ENCODE peak calls at places on chromosomes 5 and 9, in nine cellular contexts. One of them, this sample, is unnamed.

GRCh38 chr9:125949247-125949646 is 202.1 kb downstream of the PBX3 start:
- DNase-seq in stimulated activated CD4-positive, alpha-beta T cell treated with anti-CD3 and anti-CD28 coated beads, Interleukin-4, amount 100 ng/mL, for 24 hours: no peak
- DNase-seq in iris pigment epithelial cell: no peak
- DNase-seq in amniotic stem cell: no peak
- DNase-seq in HFF-Myc: no peak
- DNase-seq in left ventricle myocardium inferior: no peak
- DNase-seq in endothelial cell: no peak
- DNase-seq in cerebellar cortex: no peak
- DNase-seq in HEK293T: no peak
- DNase-seq in this sample: no peak

GRCh38 chr5:109016300-109016699 is 268.6 kb downstream of the FER start:
- DNase-seq in stimulated activated CD4-positive, alpha-beta T cell treated with anti-CD3 and anti-CD28 coated beads, Interleukin-4, amount 100 ng/mL, for 24 hours: no peak
- DNase-seq in iris pigment epithelial cell: peak
- DNase-seq in amniotic stem cell: no peak
- DNase-seq in HFF-Myc: no peak
- DNase-seq in left ventricle myocardium inferior: no peak
- DNase-seq in endothelial cell: no peak
- DNase-seq in cerebellar cortex: no peak
- DNase-seq in HEK293T: no peak
- DNase-seq in this sample: peak

GRCh38 chr5:78521455-78521854 is 127.1 kb downstream of the LHFPL2 start:
- DNase-seq in stimulated activated CD4-positive, alpha-beta T cell treated with anti-CD3 and anti-CD28 coated beads, Interleukin-4, amount 100 ng/mL, for 24 hours: no peak
- DNase-seq in iris pigment epithelial cell: no peak
- DNase-seq in amniotic stem cell: no peak
- DNase-seq in HFF-Myc: no peak
- DNase-seq in left ventricle myocardium inferior: no peak
- DNase-seq in endothelial cell: no peak
- DNase-seq in cerebellar cortex: no peak
- DNase-seq in HEK293T: no peak
- DNase-seq in this sample: no peak

GRCh38 chr5:73544429-73545402 is 20.7 kb downstream of the ANKRA2 start:
- DNase-seq in stimulated activated CD4-positive, alpha-beta T cell treated with anti-CD3 and anti-CD28 coated beads, Interleukin-4, amount 100 ng/mL, for 24 hours: no peak
- DNase-seq in iris pigment epithelial cell: no peak
- DNase-seq in amniotic stem cell: no peak
- DNase-seq in HFF-Myc: no peak
- DNase-seq in left ventricle myocardium inferior: peak
- DNase-seq in endothelial cell: no peak
- DNase-seq in cerebellar cortex: no peak
- DNase-seq in HEK293T: no peak
- DNase-seq in this sample: no peak

GRCh38 chr5:108481355-108481931 is 99.5 kb upstream of the FBXL17 start:
- DNase-seq in stimulated activated CD4-positive, alpha-beta T cell treated with anti-CD3 and anti-CD28 coated beads, Interleukin-4, amount 100 ng/mL, for 24 hours: no peak
- DNase-seq in iris pigment epithelial cell: peak
- DNase-seq in amniotic stem cell: peak
- DNase-seq in HFF-Myc: no peak
- DNase-seq in left ventricle myocardium inferior: no peak
- DNase-seq in endothelial cell: no peak
- DNase-seq in cerebellar cortex: peak
- DNase-seq in HEK293T: peak
- DNase-seq in this sample: no peak

GRCh38 chr9:120212853-120213200 is 367.1 kb downstream of the CDK5RAP2 start:
- DNase-seq in stimulated activated CD4-positive, alpha-beta T cell treated with anti-CD3 and anti-CD28 coated beads, Interleukin-4, amount 100 ng/mL, for 24 hours: no peak
- DNase-seq in iris pigment epithelial cell: no peak
- DNase-seq in amniotic stem cell: no peak
- DNase-seq in HFF-Myc: no peak
- DNase-seq in left ventricle myocardium inferior: no peak
- DNase-seq in endothelial cell: no peak
- DNase-seq in cerebellar cortex: no peak
- DNase-seq in HEK293T: no peak
- DNase-seq in this sample: no peak

GRCh38 chr5:154543380-154543779 is 65.4 kb upstream of the HAND1 start:
- DNase-seq in stimulated activated CD4-positive, alpha-beta T cell treated with anti-CD3 and anti-CD28 coated beads, Interleukin-4, amount 100 ng/mL, for 24 hours: no peak
- DNase-seq in iris pigment epithelial cell: peak
- DNase-seq in amniotic stem cell: no peak
- DNase-seq in HFF-Myc: no peak
- DNase-seq in left ventricle myocardium inferior: no peak
- DNase-seq in endothelial cell: no peak
- DNase-seq in cerebellar cortex: no peak
- DNase-seq in HEK293T: no peak
- DNase-seq in this sample: peak

GRCh38 chr5:5144441-5144840 is 4.3 kb downstream of the ADAMTS16 start:
- DNase-seq in stimulated activated CD4-positive, alpha-beta T cell treated with anti-CD3 and anti-CD28 coated beads, Interleukin-4, amount 100 ng/mL, for 24 hours: no peak
- DNase-seq in iris pigment epithelial cell: no peak
- DNase-seq in amniotic stem cell: no peak
- DNase-seq in HFF-Myc: no peak
- DNase-seq in left ventricle myocardium inferior: no peak
- DNase-seq in endothelial cell: no peak
- DNase-seq in cerebellar cortex: no peak
- DNase-seq in HEK293T: no peak
- DNase-seq in this sample: no peak

GRCh38 chr5:61245936-61246335 is 83.7 kb upstream of the SMIM15 start:
- DNase-seq in stimulated activated CD4-positive, alpha-beta T cell treated with anti-CD3 and anti-CD28 coated beads, Interleukin-4, amount 100 ng/mL, for 24 hours: no peak
- DNase-seq in iris pigment epithelial cell: peak
- DNase-seq in amniotic stem cell: no peak
- DNase-seq in HFF-Myc: no peak
- DNase-seq in left ventricle myocardium inferior: no peak
- DNase-seq in endothelial cell: no peak
- DNase-seq in cerebellar cortex: peak
- DNase-seq in HEK293T: no peak
- DNase-seq in this sample: no peak

GRCh38 chr9:84996049-84996448 is 326.5 kb downstream of the NTRK2 start:
- DNase-seq in stimulated activated CD4-positive, alpha-beta T cell treated with anti-CD3 and anti-CD28 coated beads, Interleukin-4, amount 100 ng/mL, for 24 hours: no peak
- DNase-seq in iris pigment epithelial cell: peak
- DNase-seq in amniotic stem cell: no peak
- DNase-seq in HFF-Myc: peak
- DNase-seq in left ventricle myocardium inferior: no peak
- DNase-seq in endothelial cell: no peak
- DNase-seq in cerebellar cortex: no peak
- DNase-seq in HEK293T: no peak
- DNase-seq in this sample: peak

GRCh38 chr5:64437496-64437895 is 68.3 kb upstream of the RGS7BP start:
- DNase-seq in stimulated activated CD4-positive, alpha-beta T cell treated with anti-CD3 and anti-CD28 coated beads, Interleukin-4, amount 100 ng/mL, for 24 hours: no peak
- DNase-seq in iris pigment epithelial cell: peak
- DNase-seq in amniotic stem cell: no peak
- DNase-seq in HFF-Myc: no peak
- DNase-seq in left ventricle myocardium inferior: no peak
- DNase-seq in endothelial cell: no peak
- DNase-seq in cerebellar cortex: no peak
- DNase-seq in HEK293T: no peak
- DNase-seq in this sample: peak

GRCh38 chr9:71001780-71002386 is 119.5 kb downstream of the TRPM3 start:
- DNase-seq in stimulated activated CD4-positive, alpha-beta T cell treated with anti-CD3 and anti-CD28 coated beads, Interleukin-4, amount 100 ng/mL, for 24 hours: no peak
- DNase-seq in iris pigment epithelial cell: peak
- DNase-seq in amniotic stem cell: peak
- DNase-seq in HFF-Myc: no peak
- DNase-seq in left ventricle myocardium inferior: no peak
- DNase-seq in endothelial cell: peak
- DNase-seq in cerebellar cortex: peak
- DNase-seq in HEK293T: peak
- DNase-seq in this sample: no peak

GRCh38 chr5:172800088-172800551 is 29.1 kb upstream of the DUSP1 start:
- DNase-seq in stimulated activated CD4-positive, alpha-beta T cell treated with anti-CD3 and anti-CD28 coated beads, Interleukin-4, amount 100 ng/mL, for 24 hours: no peak
- DNase-seq in iris pigment epithelial cell: peak
- DNase-seq in amniotic stem cell: peak
- DNase-seq in HFF-Myc: no peak
- DNase-seq in left ventricle myocardium inferior: peak
- DNase-seq in endothelial cell: no peak
- DNase-seq in cerebellar cortex: no peak
- DNase-seq in HEK293T: no peak
- DNase-seq in this sample: peak

GRCh38 chr5:67748165-67748690 is 467.3 kb upstream of the PIK3R1 start:
- DNase-seq in stimulated activated CD4-positive, alpha-beta T cell treated with anti-CD3 and anti-CD28 coated beads, Interleukin-4, amount 100 ng/mL, for 24 hours: no peak
- DNase-seq in iris pigment epithelial cell: no peak
- DNase-seq in amniotic stem cell: no peak
- DNase-seq in HFF-Myc: no peak
- DNase-seq in left ventricle myocardium inferior: no peak
- DNase-seq in endothelial cell: no peak
- DNase-seq in cerebellar cortex: no peak
- DNase-seq in HEK293T: no peak
- DNase-seq in this sample: no peak

GRCh38 chr9:115146581-115147021 is 28.6 kb upstream of the TNC start:
- DNase-seq in stimulated activated CD4-positive, alpha-beta T cell treated with anti-CD3 and anti-CD28 coated beads, Interleukin-4, amount 100 ng/mL, for 24 hours: no peak
- DNase-seq in iris pigment epithelial cell: peak
- DNase-seq in amniotic stem cell: peak
- DNase-seq in HFF-Myc: no peak
- DNase-seq in left ventricle myocardium inferior: no peak
- DNase-seq in endothelial cell: no peak
- DNase-seq in cerebellar cortex: no peak
- DNase-seq in HEK293T: no peak
- DNase-seq in this sample: peak

GRCh38 chr5:20353481-20353880 is 365.5 kb upstream of the CDH18 start:
- DNase-seq in stimulated activated CD4-positive, alpha-beta T cell treated with anti-CD3 and anti-CD28 coated beads, Interleukin-4, amount 100 ng/mL, for 24 hours: no peak
- DNase-seq in iris pigment epithelial cell: no peak
- DNase-seq in amniotic stem cell: no peak
- DNase-seq in HFF-Myc: no peak
- DNase-seq in left ventricle myocardium inferior: no peak
- DNase-seq in endothelial cell: no peak
- DNase-seq in cerebellar cortex: no peak
- DNase-seq in HEK293T: no peak
- DNase-seq in this sample: no peak

GRCh38 chr9:130442746-130443455 is 1.9 kb upstream of the ASS1 start:
- DNase-seq in stimulated activated CD4-positive, alpha-beta T cell treated with anti-CD3 and anti-CD28 coated beads, Interleukin-4, amount 100 ng/mL, for 24 hours: no peak
- DNase-seq in iris pigment epithelial cell: no peak
- DNase-seq in amniotic stem cell: no peak
- DNase-seq in HFF-Myc: no peak
- DNase-seq in left ventricle myocardium inferior: no peak
- DNase-seq in endothelial cell: no peak
- DNase-seq in cerebellar cortex: no peak
- DNase-seq in HEK293T: no peak
- DNase-seq in this sample: no peak

GRCh38 chr5:72584466-72584865 is 77.3 kb upstream of the ZNF366 start:
- DNase-seq in stimulated activated CD4-positive, alpha-beta T cell treated with anti-CD3 and anti-CD28 coated beads, Interleukin-4, amount 100 ng/mL, for 24 hours: no peak
- DNase-seq in iris pigment epithelial cell: peak
- DNase-seq in amniotic stem cell: no peak
- DNase-seq in HFF-Myc: no peak
- DNase-seq in left ventricle myocardium inferior: no peak
- DNase-seq in endothelial cell: no peak
- DNase-seq in cerebellar cortex: no peak
- DNase-seq in HEK293T: no peak
- DNase-seq in this sample: peak

GRCh38 chr5:89067362-89067761 is 184.4 kb upstream of the MEF2C start:
- DNase-seq in stimulated activated CD4-positive, alpha-beta T cell treated with anti-CD3 and anti-CD28 coated beads, Interleukin-4, amount 100 ng/mL, for 24 hours: no peak
- DNase-seq in iris pigment epithelial cell: no peak
- DNase-seq in amniotic stem cell: no peak
- DNase-seq in HFF-Myc: no peak
- DNase-seq in left ventricle myocardium inferior: no peak
- DNase-seq in endothelial cell: no peak
- DNase-seq in cerebellar cortex: no peak
- DNase-seq in HEK293T: no peak
- DNase-seq in this sample: no peak

GRCh38 chr9:95511232-95511951 is 5.4 kb downstream of the PTCH1 start:
- DNase-seq in stimulated activated CD4-positive, alpha-beta T cell treated with anti-CD3 and anti-CD28 coated beads, Interleukin-4, amount 100 ng/mL, for 24 hours: peak
- DNase-seq in iris pigment epithelial cell: peak
- DNase-seq in amniotic stem cell: peak
- DNase-seq in HFF-Myc: no peak
- DNase-seq in left ventricle myocardium inferior: no peak
- DNase-seq in endothelial cell: no peak
- DNase-seq in cerebellar cortex: peak
- DNase-seq in HEK293T: peak
- DNase-seq in this sample: no peak

GRCh38 chr5:107217721-107218130 is 453.0 kb downstream of the EFNA5 start:
- DNase-seq in stimulated activated CD4-positive, alpha-beta T cell treated with anti-CD3 and anti-CD28 coated beads, Interleukin-4, amount 100 ng/mL, for 24 hours: no peak
- DNase-seq in iris pigment epithelial cell: no peak
- DNase-seq in amniotic stem cell: no peak
- DNase-seq in HFF-Myc: no peak
- DNase-seq in left ventricle myocardium inferior: peak
- DNase-seq in endothelial cell: no peak
- DNase-seq in cerebellar cortex: peak
- DNase-seq in HEK293T: no peak
- DNase-seq in this sample: no peak

GRCh38 chr5:135058326-135058725 is 24.3 kb upstream of the PITX1 start:
- DNase-seq in stimulated activated CD4-positive, alpha-beta T cell treated with anti-CD3 and anti-CD28 coated beads, Interleukin-4, amount 100 ng/mL, for 24 hours: no peak
- DNase-seq in iris pigment epithelial cell: no peak
- DNase-seq in amniotic stem cell: no peak
- DNase-seq in HFF-Myc: no peak
- DNase-seq in left ventricle myocardium inferior: no peak
- DNase-seq in endothelial cell: no peak
- DNase-seq in cerebellar cortex: no peak
- DNase-seq in HEK293T: no peak
- DNase-seq in this sample: no peak

GRCh38 chr9:14205463-14205862 is 108.5 kb downstream of the NFIB start:
- DNase-seq in stimulated activated CD4-positive, alpha-beta T cell treated with anti-CD3 and anti-CD28 coated beads, Interleukin-4, amount 100 ng/mL, for 24 hours: no peak
- DNase-seq in iris pigment epithelial cell: peak
- DNase-seq in amniotic stem cell: peak
- DNase-seq in HFF-Myc: no peak
- DNase-seq in left ventricle myocardium inferior: no peak
- DNase-seq in endothelial cell: no peak
- DNase-seq in cerebellar cortex: no peak
- DNase-seq in HEK293T: no peak
- DNase-seq in this sample: peak

GRCh38 chr9:133362359-133363044 is 6.2 kb downstream of the SURF2 start:
- DNase-seq in stimulated activated CD4-positive, alpha-beta T cell treated with anti-CD3 and anti-CD28 coated beads, Interleukin-4, amount 100 ng/mL, for 24 hours: no peak
- DNase-seq in iris pigment epithelial cell: peak
- DNase-seq in amniotic stem cell: no peak
- DNase-seq in HFF-Myc: no peak
- DNase-seq in left ventricle myocardium inferior: no peak
- DNase-seq in endothelial cell: no peak
- DNase-seq in cerebellar cortex: no peak
- DNase-seq in HEK293T: no peak
- DNase-seq in this sample: no peak

GRCh38 chr5:141781910-141782309 is 96.3 kb downstream of the PCDH1 start:
- DNase-seq in stimulated activated CD4-positive, alpha-beta T cell treated with anti-CD3 and anti-CD28 coated beads, Interleukin-4, amount 100 ng/mL, for 24 hours: no peak
- DNase-seq in iris pigment epithelial cell: no peak
- DNase-seq in amniotic stem cell: no peak
- DNase-seq in HFF-Myc: no peak
- DNase-seq in left ventricle myocardium inferior: no peak
- DNase-seq in endothelial cell: no peak
- DNase-seq in cerebellar cortex: no peak
- DNase-seq in HEK293T: no peak
- DNase-seq in this sample: no peak

GRCh38 chr5:168877132-168877895 is 298.1 kb upstream of the PANK3 start:
- DNase-seq in stimulated activated CD4-positive, alpha-beta T cell treated with anti-CD3 and anti-CD28 coated beads, Interleukin-4, amount 100 ng/mL, for 24 hours: no peak
- DNase-seq in iris pigment epithelial cell: no peak
- DNase-seq in amniotic stem cell: no peak
- DNase-seq in HFF-Myc: no peak
- DNase-seq in left ventricle myocardium inferior: no peak
- DNase-seq in endothelial cell: peak
- DNase-seq in cerebellar cortex: no peak
- DNase-seq in HEK293T: no peak
- DNase-seq in this sample: no peak

GRCh38 chr5:3380689-3381088 is 214.9 kb upstream of the IRX1 start:
- DNase-seq in stimulated activated CD4-positive, alpha-beta T cell treated with anti-CD3 and anti-CD28 coated beads, Interleukin-4, amount 100 ng/mL, for 24 hours: no peak
- DNase-seq in iris pigment epithelial cell: no peak
- DNase-seq in amniotic stem cell: no peak
- DNase-seq in HFF-Myc: no peak
- DNase-seq in left ventricle myocardium inferior: no peak
- DNase-seq in endothelial cell: no peak
- DNase-seq in cerebellar cortex: no peak
- DNase-seq in HEK293T: no peak
- DNase-seq in this sample: no peak

This sample was measured in astrocyte.